ENCODE peak calls at places on chromosome 10, in four cellular contexts. One of them, this sample, is unnamed.

GRCh38 chr10:125868372-125868975 is 12.6 kb downstream of the DHX32 start:
- DNase-seq in H1: no peak
- DNase-seq in HepG2: peak
- DNase-seq in GM12878: no peak
- DNase-seq in this sample: peak

GRCh38 chr10:12243860-12244620 is 48.1 kb downstream of the CDC123 start:
- DNase-seq in H1: no peak
- DNase-seq in HepG2: no peak
- DNase-seq in GM12878: peak
- DNase-seq in this sample: no peak

GRCh38 chr10:77844713-77845454 is 81.7 kb downstream of the DLG5 start:
- DNase-seq in H1: no peak
- DNase-seq in HepG2: no peak
- DNase-seq in GM12878: no peak
- DNase-seq in this sample: no peak

GRCh38 chr10:6033954-6034353 is 28.2 kb downstream of the IL2RA start:
- DNase-seq in H1: no peak
- DNase-seq in HepG2: no peak
- DNase-seq in GM12878: no peak
- DNase-seq in this sample: no peak

GRCh38 chr10:49633327-49634045 is 19.6 kb downstream of the CHAT start:
- DNase-seq in H1: no peak
- DNase-seq in HepG2: no peak
- DNase-seq in GM12878: no peak
- DNase-seq in this sample: no peak

GRCh38 chr10:30055094-30055701 is 4.2 kb downstream of the JCAD start:
- DNase-seq in H1: no peak
- DNase-seq in HepG2: no peak
- DNase-seq in GM12878: no peak
- DNase-seq in this sample: no peak

GRCh38 chr10:62043493-62043938 is 142.0 kb downstream of the ARID5B start:
- DNase-seq in H1: no peak
- DNase-seq in HepG2: no peak
- DNase-seq in GM12878: no peak
- DNase-seq in this sample: no peak

GRCh38 chr10:55801262-55801661 is 559.8 kb downstream of the ZWINT start:
- DNase-seq in H1: no peak
- DNase-seq in HepG2: no peak
- DNase-seq in GM12878: no peak
- DNase-seq in this sample: no peak

GRCh38 chr10:78515037-78515872 is 481.6 kb downstream of the RPS24 start:
- DNase-seq in H1: peak
- DNase-seq in HepG2: no peak
- DNase-seq in GM12878: no peak
- DNase-seq in this sample: no peak

GRCh38 chr10:29176845-29177244 is 112.0 kb upstream of the LYZL1 start:
- DNase-seq in H1: no peak
- DNase-seq in HepG2: no peak
- DNase-seq in GM12878: no peak
- DNase-seq in this sample: no peak

GRCh38 chr10:131997366-131998049 is 15.8 kb upstream of the BNIP3 start:
- DNase-seq in H1: peak
- DNase-seq in HepG2: peak
- DNase-seq in GM12878: no peak
- DNase-seq in this sample: no peak

GRCh38 chr10:123771877-123772644 is 105.9 kb downstream of the GPR26 start:
- DNase-seq in H1: no peak
- DNase-seq in HepG2: no peak
- DNase-seq in GM12878: no peak
- DNase-seq in this sample: no peak

GRCh38 chr10:58486821-58487220 is 25.9 kb upstream of the BICC1 start:
- DNase-seq in H1: no peak
- DNase-seq in HepG2: no peak
- DNase-seq in GM12878: no peak
- DNase-seq in this sample: no peak

GRCh38 chr10:30784896-30785605 is 155.5 kb upstream of the LYZL2 start:
- DNase-seq in H1: peak
- DNase-seq in HepG2: no peak
- DNase-seq in GM12878: no peak
- DNase-seq in this sample: no peak

GRCh38 chr10:45466784-45467183 is 92.8 kb downstream of the ALOX5 start:
- DNase-seq in H1: no peak
- DNase-seq in HepG2: no peak
- DNase-seq in GM12878: no peak
- DNase-seq in this sample: no peak

GRCh38 chr10:129711261-129711660 is 244.2 kb downstream of the MGMT start:
- DNase-seq in H1: peak
- DNase-seq in HepG2: no peak
- DNase-seq in GM12878: no peak
- DNase-seq in this sample: no peak

GRCh38 chr10:133616371-133617130 is 10.0 kb downstream of the FRG2B start:
- DNase-seq in H1: no peak
- DNase-seq in HepG2: no peak
- DNase-seq in GM12878: no peak
- DNase-seq in this sample: no peak

GRCh38 chr10:23345861-23346260 is 1.3 kb upstream of the C10orf67 start:
- DNase-seq in H1: no peak
- DNase-seq in HepG2: peak
- DNase-seq in GM12878: no peak
- DNase-seq in this sample: no peak

GRCh38 chr10:77710081-77710551 is 72.5 kb upstream of the KCNMA1 start:
- DNase-seq in H1: peak
- DNase-seq in HepG2: no peak
- DNase-seq in GM12878: peak
- DNase-seq in this sample: no peak

DNA sequence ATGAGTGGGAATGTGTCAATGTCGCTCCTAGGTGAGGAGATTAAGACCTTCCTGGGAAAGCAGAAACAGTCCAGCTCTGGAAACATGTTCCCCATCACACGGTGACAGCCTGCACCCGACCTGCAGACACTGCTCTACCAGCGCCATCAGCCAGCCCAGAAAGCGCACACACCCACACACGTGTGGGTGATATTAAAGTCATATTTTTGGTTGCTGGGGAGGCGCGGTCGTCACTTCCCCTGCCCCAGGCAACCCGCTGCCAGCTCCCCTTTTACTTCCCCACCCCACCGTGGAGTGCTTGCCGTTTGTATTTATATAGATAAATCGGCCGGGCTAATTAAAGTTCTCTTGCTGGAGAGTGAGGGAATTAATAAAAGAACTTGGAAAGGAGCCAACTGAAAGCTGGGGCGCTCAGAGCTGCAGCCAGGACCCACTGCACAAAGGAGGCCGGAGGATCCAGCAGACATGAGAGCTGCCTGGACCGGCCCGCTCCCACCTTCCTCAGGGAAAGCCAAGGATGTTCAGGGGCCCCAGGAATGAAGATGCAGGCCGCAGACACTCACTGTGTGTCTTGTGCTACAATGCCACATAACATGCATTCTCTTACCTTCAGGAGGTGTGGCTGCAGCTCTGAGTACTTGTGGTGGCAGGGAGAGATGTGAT is 145.1 kb upstream of the UNC5B start:
- DNase-seq in H1: no peak
- DNase-seq in HepG2: no peak
- DNase-seq in GM12878: no peak
- DNase-seq in this sample: no peak
- TF ChIP-seq BRCA1 in H1: no peak
- TF ChIP-seq BRCA1 in HepG2: no peak
- TF ChIP-seq BRCA1 in GM12878: no peak
- TF ChIP-seq BRCA1 in this sample: no peak

GRCh38 chr10:111207525-111207924 is 130.7 kb downstream of the ADRA2A start:
- DNase-seq in H1: peak
- DNase-seq in HepG2: no peak
- DNase-seq in GM12878: no peak
- DNase-seq in this sample: no peak
- TF ChIP-seq BRCA1 in H1: no peak
- TF ChIP-seq BRCA1 in HepG2: no peak
- TF ChIP-seq BRCA1 in GM12878: no peak
- TF ChIP-seq BRCA1 in this sample: no peak

GRCh38 chr10:80454526-80455460 is 683 bp downstream of the TSPAN14 start:
- DNase-seq in H1: peak
- DNase-seq in HepG2: no peak
- DNase-seq in GM12878: no peak
- DNase-seq in this sample: peak
- TF ChIP-seq BRCA1 in H1: no peak
- TF ChIP-seq BRCA1 in HepG2: no peak
- TF ChIP-seq BRCA1 in GM12878: no peak
- TF ChIP-seq BRCA1 in this sample: no peak

GRCh38 chr10:71371750-71372166 is 25.0 kb upstream of the CDH23 start:
- DNase-seq in H1: no peak
- DNase-seq in HepG2: no peak
- DNase-seq in GM12878: peak
- DNase-seq in this sample: no peak
- TF ChIP-seq BRCA1 in H1: no peak
- TF ChIP-seq BRCA1 in HepG2: no peak
- TF ChIP-seq BRCA1 in GM12878: no peak
- TF ChIP-seq BRCA1 in this sample: no peak

GRCh38 chr10:68560916-68561691 is 967 bp downstream of the TET1 start:
- DNase-seq in H1: peak
- DNase-seq in HepG2: peak
- DNase-seq in GM12878: no peak
- DNase-seq in this sample: peak
- TF ChIP-seq BRCA1 in H1: no peak
- TF ChIP-seq BRCA1 in HepG2: no peak
- TF ChIP-seq BRCA1 in GM12878: no peak
- TF ChIP-seq BRCA1 in this sample: no peak

DNA sequence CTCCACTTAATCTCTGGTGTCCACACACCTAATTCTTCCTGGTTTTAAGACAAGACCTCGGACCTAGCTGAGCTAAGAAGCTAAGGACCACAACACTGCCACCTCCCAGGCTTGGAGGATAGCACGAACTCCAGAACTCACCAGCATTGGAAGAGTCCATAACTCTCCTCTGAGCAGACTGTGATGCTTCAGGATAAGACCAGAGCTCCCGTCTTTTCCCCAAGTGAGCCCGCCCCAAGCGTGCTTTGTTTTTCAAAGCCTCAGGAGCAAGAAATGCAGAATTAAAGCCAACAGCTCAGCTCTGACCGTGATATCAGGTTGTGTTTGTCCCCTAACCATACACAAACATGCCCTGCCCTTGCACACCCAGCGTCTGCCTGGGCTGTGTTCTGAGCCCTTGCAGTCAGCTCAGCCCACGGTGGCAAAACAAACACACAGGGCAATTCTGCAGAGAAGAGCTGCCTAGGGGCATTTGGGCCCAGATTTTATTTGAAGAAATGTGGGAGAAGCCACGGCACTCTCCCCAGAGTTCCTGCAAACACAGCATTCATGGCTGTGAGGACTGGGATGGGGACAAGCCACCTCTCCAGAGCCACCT is 145.4 kb downstream of the WDR11 start:
- DNase-seq in H1: no peak
- DNase-seq in HepG2: no peak
- DNase-seq in GM12878: no peak
- DNase-seq in this sample: no peak
- TF ChIP-seq BRCA1 in H1: no peak
- TF ChIP-seq BRCA1 in HepG2: no peak
- TF ChIP-seq BRCA1 in GM12878: no peak
- TF ChIP-seq BRCA1 in this sample: no peak